ENCODE peak calls at places on chromosome 20, in nine cellular contexts. F is lower lobe of right lung, V is left ventricle myocardium inferior, M is sigmoid colon, J is OCI-LY7, Y is tibial artery, I is kidney, U is prostate gland, Q is IMR-90. L is an unnamed sample. For H3K36me3, the result is how much of the 10 kb centered on the place peaks cover.

GRCh38 chr20:36197271-36197670 is 39.0 kb upstream of the AAR2 start:
- DNase-seq in M (no peak), Q (no peak), Y (no peak), V (no peak), I (peak), J (no peak), F (no peak), U (no peak), L (peak)

GRCh38 chr20:21534453-21534852 is 20.6 kb upstream of the NKX2-2 start:
- DNase-seq in I (no peak), V (no peak), J (peak), U (no peak), F (peak), Y (no peak), Q (no peak), M (no peak), L (no peak)

GRCh38 chr20:17511401-17511800 is 19.8 kb downstream of the BFSP1 start:
- DNase-seq in U (no peak), F (no peak), V (no peak), Q (no peak), Y (no peak), M (no peak), J (no peak), I (no peak), L (no peak)

GRCh38 chr20:38196592-38196991 is 31.5 kb upstream of the TGM2 start:
- DNase-seq in Y (peak), V (peak), U (no peak), I (peak), J (no peak), Q (peak), M (peak), F (peak), L (peak)

GRCh38 chr20:60048634-60049578 is 90.7 kb downstream of the CDH26 start:
- DNase-seq in J (peak), Y (no peak), I (no peak), V (no peak), U (no peak), F (no peak), M (no peak), Q (no peak), L (no peak)

GRCh38 chr20:34549291-34549928 is 9.1 kb upstream of the MAP1LC3A start:
- DNase-seq in Q (peak), U (peak), V (no peak), F (no peak), Y (no peak), J (no peak), I (no peak), M (no peak), L (peak)

GRCh38 chr20:17916365-17916996 is 52.1 kb downstream of the SNX5 start:
- DNase-seq in V (no peak), U (no peak), Y (no peak), I (no peak), Q (no peak), F (no peak), J (no peak), M (peak), L (no peak)

GRCh38 chr20:60258255-60258863 is 300.1 kb downstream of the CDH26 start:
- DNase-seq in M (no peak), J (no peak), F (no peak), I (no peak), V (no peak), Q (no peak), Y (no peak), U (no peak), L (no peak)

GRCh38 chr20:3446779-3447178 is 24.0 kb upstream of the ATRN start:
- DNase-seq in Q (no peak), M (no peak), F (no peak), U (no peak), I (no peak), Y (no peak), J (no peak), V (no peak), L (peak)

GRCh38 chr20:59044295-59044694 is 1.7 kb upstream of the PRELID3B start:
- DNase-seq in Y (no peak), V (no peak), M (no peak), F (no peak), Q (no peak), I (no peak), J (peak), U (no peak), L (no peak)

GRCh38 chr20:34549929-34550305 is 8.6 kb upstream of the MAP1LC3A start:
- DNase-seq in J (no peak), I (no peak), M (no peak), U (no peak), V (no peak), Y (no peak), F (no peak), Q (no peak), L (no peak)

DNA sequence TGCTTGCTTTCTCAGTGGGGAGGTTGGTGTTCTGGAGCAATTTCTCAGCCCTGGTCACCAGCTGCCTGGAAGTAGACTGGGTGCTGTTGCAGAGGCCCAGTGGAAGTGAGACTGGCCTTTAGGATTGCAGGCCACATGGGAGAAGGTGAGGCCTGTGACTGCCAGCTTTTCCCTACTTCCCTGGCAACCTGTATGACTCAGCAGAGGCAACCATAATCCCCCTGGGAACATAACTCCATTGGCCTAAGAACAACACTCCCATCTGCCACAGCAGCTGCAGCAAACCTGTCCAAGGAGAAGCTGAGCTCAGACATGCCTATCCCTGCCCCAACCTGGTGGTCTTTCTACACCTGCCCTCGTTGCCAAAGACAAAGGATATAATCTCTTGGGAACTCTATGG is 473.5 kb upstream of the SPTLC3 start:
- DNase-seq in J (no peak), M (no peak), F (no peak), Y (no peak), V (no peak), Q (no peak), I (no peak), U (no peak), L (peak)
- TF ChIP-seq CTCF in J (no peak), M (no peak), F (no peak), Y (no peak), V (no peak), Q (no peak), I (no peak), U (no peak), L (no peak)

DNA sequence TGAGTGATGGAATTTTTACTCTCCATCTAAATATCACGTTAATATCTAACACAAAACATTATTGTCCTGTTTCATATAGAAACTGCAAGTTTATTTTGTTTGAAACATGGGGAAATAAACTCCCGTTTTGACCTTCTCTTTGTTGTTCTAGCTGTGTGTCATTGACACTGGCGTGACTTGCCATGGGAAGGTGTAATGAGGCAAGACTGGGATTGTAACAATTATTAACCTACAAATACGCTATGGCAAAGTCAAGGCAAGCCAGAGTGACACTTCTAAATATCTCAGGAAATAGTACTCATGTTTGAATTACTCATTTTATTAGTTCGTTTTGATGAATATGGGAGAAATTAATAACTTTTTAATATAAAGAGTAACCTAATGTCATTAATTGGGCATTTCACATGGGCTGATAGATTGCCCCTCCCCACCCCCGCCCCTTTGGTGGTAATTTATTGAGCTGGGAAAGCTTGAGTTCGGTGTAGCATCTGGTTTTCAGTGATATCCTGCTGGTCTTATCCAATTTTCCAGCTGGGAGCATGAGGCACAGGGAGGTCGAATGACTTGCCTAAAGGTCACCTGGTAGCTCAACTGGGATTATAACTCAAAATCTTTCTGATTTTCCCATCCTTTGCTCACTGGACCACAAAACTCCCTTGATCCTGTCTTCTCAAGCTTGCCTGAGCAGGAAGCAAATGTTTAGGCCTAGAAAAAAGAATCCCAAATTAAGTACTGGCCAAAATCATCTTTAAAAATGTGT is 380.6 kb upstream of the JAG1 start:
- DNase-seq in Y (no peak), F (no peak), I (no peak), M (no peak), U (no peak), Q (no peak), V (no peak), J (no peak), L (no peak)
- H3K4me3 ChIP-seq in Y (no peak), F (no peak), I (no peak), M (no peak), U (no peak), Q (no peak), V (no peak), J (no peak), L (no peak)

GRCh38 chr20:46031701-46032254 is 2.8 kb downstream of the SLC12A5 start:
- DNase-seq in U (no peak), J (no peak), V (no peak), Y (no peak), Q (no peak), F (no peak), M (no peak), I (peak), L (no peak)
- H3K36me3 ChIP-seq in U (under half), J (under half), V (under half), Y (under half), Q (under half), F (under half), M (under half), I (under half), L (under half)

DNA sequence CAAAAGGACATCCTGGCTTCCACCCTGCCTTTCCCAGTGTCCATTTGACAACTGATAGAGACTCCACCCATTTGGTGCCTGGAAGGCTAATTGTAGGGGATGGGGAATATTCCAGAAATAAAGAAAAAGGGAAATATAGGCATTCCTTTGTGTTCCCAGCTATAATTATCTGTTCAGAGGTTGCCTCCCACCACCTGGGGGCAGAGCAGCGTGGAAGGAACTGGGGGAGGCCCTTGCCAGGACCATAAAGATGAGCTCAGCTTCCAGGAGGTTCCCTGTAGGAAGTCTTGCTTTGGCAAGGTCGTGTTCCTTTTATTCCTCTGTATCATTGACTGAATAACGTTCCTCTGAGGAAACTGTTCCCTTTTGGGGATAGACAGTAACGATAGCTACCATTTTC is 214.7 kb downstream of the TFAP2C start:
- DNase-seq in Q (no peak), V (no peak), F (no peak), U (no peak), J (no peak), M (no peak), I (no peak), Y (no peak), L (no peak)
- TF ChIP-seq CTCF in Q (no peak), V (no peak), F (no peak), U (no peak), J (peak), M (no peak), I (no peak), Y (no peak), L (no peak)

L was measured in bronchial epithelial cell.